ENCODE peak calls at places on chromosomes 16 and 17, in nine cellular contexts. P is fibroblast of lung, R is A549, L is iPS DF 6.9, X is uterus, Z is neural progenitor cell, B is right cardiac atrium, A is SK-N-SH, G is Caco-2. W is an unnamed sample.

GRCh38 chr17:66842505-66842904 is 7.6 kb downstream of the CACNG5 start:
- DNase-seq in P (no peak), R (no peak), L (no peak), X (no peak), Z (no peak), B (no peak), A (no peak), G (no peak), W (no peak)

GRCh38 chr16:33877-34707 is 19.3 kb downstream of the POLR3K start:
- DNase-seq in P (no peak), R (no peak), L (no peak), X (no peak), Z (no peak), B (no peak), A (no peak), G (no peak), W (peak; percentile 42)

GRCh38 chr16:12803203-12804093 is at the start of gene CPPED1:
- DNase-seq in P (peak; percentile 92), R (peak; percentile 94), L (peak; percentile 63), X (peak; percentile 84), Z (peak; percentile 94), B (peak; percentile 99), A (peak; percentile 95), G (peak; percentile 93), W (peak; percentile 97)

GRCh38 chr16:56603589-56603988 is 4.8 kb upstream of the MT2A start:
- DNase-seq in P (peak; percentile 47), R (peak; percentile 78), L (no peak), X (no peak), Z (peak; percentile 54), B (peak; percentile 66), A (peak; percentile 67), G (peak; percentile 76), W (no peak)

GRCh38 chr17:12730931-12731521 is 58.3 kb upstream of the ARHGAP44 start:
- DNase-seq in P (peak; percentile 51), R (peak; percentile 56), L (peak; percentile 25), X (peak; percentile 40), Z (peak; percentile 45), B (peak; percentile 90), A (no peak), G (peak; percentile 81), W (peak; percentile 92)

GRCh38 chr17:79144090-79144610 is 69.5 kb downstream of the ENGASE start:
- DNase-seq in P (no peak), R (no peak), L (no peak), X (no peak), Z (no peak), B (no peak), A (no peak), G (no peak), W (no peak)

GRCh38 chr17:55458977-55459376 is 37.3 kb upstream of the MMD start:
- DNase-seq in P (peak; percentile 73), R (peak; percentile 61), L (no peak), X (no peak), Z (no peak), B (no peak), A (no peak), G (no peak), W (no peak)

GRCh38 chr17:7579839-7580630 is 597 bp downstream of the CD68 start:
- DNase-seq in P (no peak), R (no peak), L (no peak), X (no peak), Z (no peak), B (no peak), A (no peak), G (no peak), W (peak; percentile 61)

GRCh38 chr17:41966453-41967140 is at the start of gene CNP:
- DNase-seq in P (peak; percentile 89), R (peak; percentile 92), L (peak; percentile 45), X (peak; percentile 87), Z (peak; percentile 95), B (peak; percentile 97), A (peak; percentile 99), G (peak; percentile 96), W (peak; percentile 95)

GRCh38 chr16:85514295-85514600 is 98.9 kb upstream of the GSE1 start:
- DNase-seq in P (no peak), R (no peak), L (no peak), X (no peak), Z (no peak), B (peak; percentile 95), A (no peak), G (no peak), W (peak; percentile 93)

GRCh38 chr17:68733241-68734176 is 132.3 kb upstream of the FAM20A start:
- DNase-seq in P (peak; percentile 33), R (no peak), L (no peak), X (no peak), Z (peak; percentile 35), B (peak; percentile 54), A (no peak), G (peak; percentile 82), W (peak; percentile 70)

GRCh38 chr17:68734202-68734825 is 133.1 kb upstream of the FAM20A start:
- DNase-seq in P (no peak), R (no peak), L (no peak), X (no peak), Z (no peak), B (no peak), A (no peak), G (no peak), W (no peak)

GRCh38 chr17:68734911-68735310 is 133.7 kb upstream of the FAM20A start:
- DNase-seq in P (no peak), R (no peak), L (no peak), X (no peak), Z (no peak), B (no peak), A (no peak), G (no peak), W (no peak)

GRCh38 chr17:68740555-68741447 is 139.6 kb upstream of the FAM20A start:
- DNase-seq in P (no peak), R (peak; percentile 34), L (no peak), X (no peak), Z (no peak), B (no peak), A (no peak), G (no peak), W (no peak)

GRCh38 chr17:68738044-68738443 is 136.9 kb upstream of the FAM20A start:
- DNase-seq in P (no peak), R (no peak), L (no peak), X (peak; percentile 47), Z (no peak), B (no peak), A (no peak), G (no peak), W (no peak)
- H3K9me3 ChIP-seq in P (no peaks in the 10 kb centered on the region), R (no peaks in the 10 kb centered on the region), L (peaks cover 2% of the 10 kb centered on the region), X (no peaks in the 10 kb centered on the region), Z (no peaks in the 10 kb centered on the region), B (peaks cover 4% of the 10 kb centered on the region), A (no peaks in the 10 kb centered on the region), G (peaks cover 8% of the 10 kb centered on the region), W (no peaks in the 10 kb centered on the region)

DNA sequence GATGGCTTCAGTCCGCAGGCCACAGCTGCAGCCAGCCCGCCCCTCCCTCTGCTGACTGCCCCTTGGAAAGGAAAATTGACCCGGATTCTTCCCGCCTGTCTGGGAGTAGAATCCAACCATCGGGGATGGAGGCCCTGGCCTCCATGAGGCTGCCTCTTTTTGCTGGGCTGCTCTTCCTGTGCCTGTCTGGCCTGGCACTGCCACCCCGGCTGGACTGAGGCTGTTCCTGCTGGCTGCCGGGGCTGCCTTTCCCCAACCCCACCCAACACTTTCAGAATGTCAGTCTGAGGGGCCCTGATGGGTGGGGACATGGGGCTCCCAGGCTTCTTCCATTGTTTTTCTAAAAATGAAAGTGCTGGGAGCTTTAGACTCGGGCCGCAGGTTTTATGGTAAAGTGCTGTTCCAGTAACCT is 7.3 kb downstream of the BAHCC1 start:
- DNase-seq in P (no peak), R (no peak), L (no peak), X (no peak), Z (no peak), B (peak; percentile 83), A (no peak), G (no peak), W (no peak)
- H3K4me3 ChIP-seq in P (peak overlapping the region; percentile 26), R (no peak overlapping the region), L (no peak overlapping the region), X (no peak overlapping the region), Z (no peak overlapping the region), B (no peak overlapping the region), A (no peak overlapping the region), G (no peak overlapping the region), W (no peak overlapping the region)

DNA sequence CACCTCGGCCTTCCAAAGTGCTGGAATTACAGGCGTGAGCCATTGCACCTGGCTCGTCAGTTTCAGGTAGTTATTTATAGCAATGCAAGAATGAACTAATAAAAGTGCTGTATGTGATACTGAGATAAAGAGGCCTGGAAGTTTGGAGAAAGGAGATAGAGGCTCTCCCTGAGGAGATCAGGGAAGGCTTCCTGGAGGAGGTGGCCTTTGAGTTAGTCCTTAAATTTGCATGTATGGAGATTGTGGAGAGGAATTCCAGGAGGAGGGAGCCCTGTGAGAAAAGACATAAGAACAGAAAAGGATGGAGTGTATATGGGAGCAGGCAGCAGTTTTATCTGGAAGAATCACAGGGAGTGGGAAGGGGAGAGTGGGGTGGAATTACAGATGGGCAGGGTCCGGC is 276.6 kb upstream of the EEF2KMT start:
- DNase-seq in P (no peak), R (no peak), L (no peak), X (no peak), Z (no peak), B (no peak), A (no peak), G (no peak), W (no peak)
- H3K9me3 ChIP-seq in P (no peaks in the 10 kb centered on the region), R (no peaks in the 10 kb centered on the region), L (no peaks in the 10 kb centered on the region), X (no peaks in the 10 kb centered on the region), Z (no peaks in the 10 kb centered on the region), B (no peaks in the 10 kb centered on the region), A (no peaks in the 10 kb centered on the region), G (no peaks in the 10 kb centered on the region), W (no peaks in the 10 kb centered on the region)

GRCh38 chr16:63618896-63619295 is 1503.0 kb downstream of the CDH11 start:
- DNase-seq in P (no peak), R (no peak), L (no peak), X (no peak), Z (no peak), B (no peak), A (no peak), G (no peak), W (no peak)
- H3K4me3 ChIP-seq in P (no peak overlapping the region), R (no peak overlapping the region), L (no peak overlapping the region), X (no peak overlapping the region), Z (no peak overlapping the region), B (no peak overlapping the region), A (no peak overlapping the region), G (no peak overlapping the region), W (no peak overlapping the region)

GRCh38 chr17:14067347-14067746 is 2.0 kb upstream of the COX10 start:
- DNase-seq in P (no peak), R (no peak), L (no peak), X (no peak), Z (no peak), B (no peak), A (no peak), G (no peak), W (no peak)
- H3K9me3 ChIP-seq in P (no peaks in the 10 kb centered on the region), R (peaks cover 16% of the 10 kb centered on the region), L (no peaks in the 10 kb centered on the region), X (no peaks in the 10 kb centered on the region), Z (no peaks in the 10 kb centered on the region), B (no peaks in the 10 kb centered on the region), A (no peaks in the 10 kb centered on the region), G (no peaks in the 10 kb centered on the region), W (no peaks in the 10 kb centered on the region)

W was measured in aorta.